ENCODE peak calls at places on chromosomes 4 and X, in nine cellular contexts. Q is IMR-90, V is breast epithelium, M is colonic mucosa, C is A549, J is tibial artery, D is GM23338, U is heart left ventricle, L is H1. S is an unnamed sample.

GRCh38 chr4:15729910-15730533 is 27.2 kb downstream of the BST1 start:
- DNase-seq in Q (peak; percentile 53), V (no peak), M (peak; percentile 26), C (peak; percentile 40), J (no peak), D (peak; percentile 77), U (no peak), L (no peak), S (no peak)

GRCh38 chrX:1424452-1424851 is 28.3 kb downstream of the ASMTL start:
- DNase-seq in Q (no peak), V (no peak), M (no peak), C (no peak), J (no peak), D (no peak), U (no peak), L (no peak), S (no peak)

GRCh38 chr4:127120706-127121105 is 512.1 kb upstream of the INTU start:
- DNase-seq in Q (no peak), V (no peak), M (no peak), C (no peak), J (no peak), D (no peak), U (no peak), L (no peak), S (no peak)

GRCh38 chrX:56765816-56766553 is 36.9 kb downstream of the NBDY start:
- DNase-seq in Q (no peak), V (no peak), M (peak; percentile 10), C (no peak), J (no peak), D (no peak), U (no peak), L (no peak), S (no peak)

GRCh38 chr4:164989464-164989863 is 12.0 kb upstream of the TRIM61 start:
- DNase-seq in Q (no peak), V (no peak), M (no peak), C (no peak), J (no peak), D (no peak), U (no peak), L (no peak), S (no peak)

GRCh38 chrX:68287419-68287818 is 145.9 kb downstream of the OPHN1 start:
- DNase-seq in Q (no peak), V (no peak), M (no peak), C (no peak), J (no peak), D (no peak), U (no peak), L (no peak), S (no peak)

GRCh38 chrX:133473451-133473850 is 58.2 kb upstream of the GPC4 start:
- DNase-seq in Q (no peak), V (no peak), M (no peak), C (no peak), J (no peak), D (no peak), U (no peak), L (no peak), S (no peak)

GRCh38 chr4:13544556-13545393 is 467 bp upstream of the NKX3-2 start:
- DNase-seq in Q (peak; percentile 64), V (no peak), M (peak; percentile 88), C (peak; percentile 73), J (peak; percentile 67), D (peak; percentile 98), U (peak; percentile 62), L (peak; percentile 91), S (peak; percentile 60)

GRCh38 chr4:118738999-118739690 is 54.0 kb downstream of the METTL14 start:
- DNase-seq in Q (no peak), V (no peak), M (no peak), C (no peak), J (no peak), D (no peak), U (no peak), L (no peak), S (no peak)

GRCh38 chrX:104565791-104566687 is at the start of gene IL1RAPL2:
- DNase-seq in Q (no peak), V (peak; percentile 53), M (peak; percentile 38), C (peak; percentile 37), J (no peak), D (peak; percentile 86), U (no peak), L (peak; percentile 23), S (no peak)

GRCh38 chrX:148659481-148659880 is 159.1 kb downstream of the AFF2 start:
- DNase-seq in Q (no peak), V (no peak), M (no peak), C (no peak), J (no peak), D (no peak), U (no peak), L (no peak), S (no peak)

GRCh38 chr4:8123389-8123788 is 35.2 kb downstream of the ABLIM2 start:
- DNase-seq in Q (no peak), V (no peak), M (no peak), C (no peak), J (no peak), D (no peak), U (peak; percentile 56), L (no peak), S (peak; percentile 53)

GRCh38 chr4:40058121-40058520 is 1.5 kb downstream of the N4BP2 start:
- DNase-seq in Q (no peak), V (no peak), M (no peak), C (no peak), J (no peak), D (peak; percentile 11), U (no peak), L (no peak), S (no peak)

GRCh38 chr4:139014391-139015268 is 951 bp upstream of the NOCT start:
- DNase-seq in Q (peak; percentile 94), V (no peak), M (peak; percentile 39), C (peak; percentile 84), J (no peak), D (peak; percentile 56), U (no peak), L (no peak), S (no peak)

GRCh38 chr4:185470503-185471195 is 884 bp downstream of the CCDC110 start:
- DNase-seq in Q (peak; percentile 12), V (peak; percentile 71), M (peak; percentile 78), C (peak; percentile 9), J (peak; percentile 60), D (peak; percentile 41), U (peak; percentile 66), L (no peak), S (peak; percentile 49)

GRCh38 chrX:96884027-96884426 is 319 bp downstream of the RPA4 start:
- DNase-seq in Q (no peak), V (no peak), M (no peak), C (no peak), J (no peak), D (no peak), U (no peak), L (no peak), S (no peak)

GRCh38 chrX:22056235-22056634 is 24.1 kb downstream of the PHEX start:
- DNase-seq in Q (no peak), V (no peak), M (no peak), C (no peak), J (no peak), D (no peak), U (no peak), L (no peak), S (no peak)

GRCh38 chrX:119753639-119754257 is 4.6 kb upstream of the SOWAHD start:
- DNase-seq in Q (peak; percentile 24), V (no peak), M (peak; percentile 47), C (peak; percentile 59), J (no peak), D (peak; percentile 76), U (no peak), L (no peak), S (no peak)

GRCh38 chr4:119646347-119647071 is 17.9 kb upstream of the PDE5A start:
- DNase-seq in Q (peak; percentile 31), V (no peak), M (no peak), C (no peak), J (no peak), D (no peak), U (peak; percentile 47), L (no peak), S (peak; percentile 34)

GRCh38 chr4:171067422-171067821 is 745.8 kb upstream of the GALNTL6 start:
- DNase-seq in Q (no peak), V (no peak), M (no peak), C (peak; percentile 4), J (no peak), D (peak; percentile 30), U (no peak), L (no peak), S (no peak)
- TF ChIP-seq CTCF in Q (no peak), V (no peak), M (no peak), C (no peak), J (no peak), D (peak; percentile 40), U (no peak), L (peak; percentile 8), S (no peak)

GRCh38 chr4:89296871-89297270 is 10.7 kb downstream of the GPRIN3 start:
- DNase-seq in Q (no peak), V (no peak), M (no peak), C (no peak), J (no peak), D (no peak), U (no peak), L (no peak), S (no peak)
- H3K4me3 ChIP-seq in Q (no peak overlapping the region), V (no peak overlapping the region), M (no peak overlapping the region), C (no peak overlapping the region), J (no peak overlapping the region), D (no peak overlapping the region), U (no peak overlapping the region), L (no peak overlapping the region), S (no peak overlapping the region)

DNA sequence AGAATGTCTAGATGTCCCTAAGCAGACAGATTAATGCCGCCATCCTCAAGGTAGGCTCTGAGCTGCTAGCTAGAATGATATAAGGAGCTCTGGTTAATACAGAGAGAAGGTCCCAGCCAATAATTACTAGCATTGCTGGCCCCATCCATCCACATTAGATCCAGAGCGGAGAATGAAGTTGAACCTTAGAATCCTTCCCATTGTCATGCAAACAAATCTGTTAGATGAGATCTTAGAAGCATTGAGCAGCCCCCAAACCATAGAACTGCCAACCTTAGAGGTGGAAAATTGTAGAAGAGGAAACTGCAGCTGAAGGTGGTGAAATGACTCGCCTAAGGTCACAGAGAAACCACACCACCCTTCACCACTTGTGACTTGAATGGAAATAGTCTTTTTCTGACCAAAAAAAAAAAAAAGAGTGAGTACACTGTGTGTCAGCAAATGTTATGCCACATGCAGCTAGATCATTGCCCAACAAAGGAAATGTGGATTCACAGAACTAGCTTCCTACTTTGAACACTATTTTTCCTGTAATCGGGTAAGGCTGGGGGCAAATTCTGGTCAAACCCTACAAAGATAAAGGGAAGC is 162.1 kb downstream of the SMIM20 start:
- DNase-seq in Q (peak; percentile 81), V (no peak), M (no peak), C (no peak), J (no peak), D (no peak), U (no peak), L (no peak), S (no peak)
- H3K4me1 ChIP-seq in Q (no peaks in the 10 kb centered on the region), V (no peaks in the 10 kb centered on the region), M (no peaks in the 10 kb centered on the region), C (no peaks in the 10 kb centered on the region), J (no peaks in the 10 kb centered on the region), D (no peaks in the 10 kb centered on the region), U (no peaks in the 10 kb centered on the region), L (no peaks in the 10 kb centered on the region), S (peaks cover 6% of the 10 kb centered on the region)

DNA sequence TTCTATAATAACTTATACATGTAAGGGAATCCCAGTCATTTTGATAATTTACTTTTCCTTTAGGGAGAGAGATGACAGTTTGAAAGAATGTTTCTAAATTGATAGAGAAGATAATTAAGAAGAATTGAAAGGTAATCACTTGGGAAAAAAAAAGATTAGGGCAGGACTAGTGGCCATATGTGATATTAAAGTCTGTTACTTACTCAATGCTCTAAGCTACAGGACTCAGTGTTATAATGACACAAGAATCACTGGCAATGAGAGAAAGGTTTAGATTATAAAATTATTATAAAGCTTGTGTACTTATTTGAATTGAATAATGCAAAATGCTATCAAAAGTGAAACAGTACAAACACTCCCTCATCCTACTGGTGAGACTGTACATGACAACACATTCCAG is 265.3 kb downstream of the BANK1 start:
- DNase-seq in Q (no peak), V (no peak), M (no peak), C (no peak), J (no peak), D (no peak), U (no peak), L (no peak), S (no peak)
- TF ChIP-seq CTCF in Q (no peak), V (no peak), M (no peak), C (no peak), J (no peak), D (no peak), U (no peak), L (no peak), S (no peak)

S was measured in left ventricle myocardium inferior.